ENCODE peak calls at places on chromosomes 16 and 17, in seven cellular contexts. L is adipocyte; A is coronary artery; P is CD8-positive, alpha-beta memory T cell; X is type B pancreatic cell; D is kidney; S is NCI-H774. R is an unnamed sample.

GRCh38 chr17:83079340-83079747 is at the start of gene METRNL:
- DNase-seq in L (peak; percentile 90), X (no peak), S (peak; percentile 26), D (peak; percentile 95), P (peak; percentile 57), A (no peak), R (no peak)

GRCh38 chr16:50599494-50599893 is 51.3 kb downstream of the NKD1 start:
- DNase-seq in X (no peak), P (no peak), D (no peak), L (no peak), A (no peak), S (no peak), R (no peak)

GRCh38 chr17:67315865-67316264 is 50.5 kb downstream of the PSMD12 start:
- DNase-seq in D (no peak), A (no peak), X (no peak), S (no peak), P (no peak), L (no peak), R (no peak)

GRCh38 chr16:22641030-22641671 is 130.5 kb downstream of the NPIPB5 start:
- DNase-seq in X (no peak), L (peak; percentile 42), D (no peak), A (peak; percentile 19), P (no peak), S (no peak), R (no peak)

GRCh38 chr17:72702136-72702735 is 390.3 kb downstream of the SLC39A11 start:
- DNase-seq in L (no peak), D (no peak), A (no peak), S (no peak), X (no peak), P (no peak), R (no peak)

GRCh38 chr17:2302740-2303277 is 776 bp downstream of the SMG6 start:
- DNase-seq in S (no peak), X (no peak), P (no peak), D (no peak), A (no peak), L (no peak), R (no peak)

GRCh38 chr17:75270218-75270965 is 639 bp downstream of the MIF4GD start:
- DNase-seq in D (peak; percentile 88), X (peak; percentile 75), P (peak; percentile 27), L (peak; percentile 86), A (peak; percentile 88), S (peak; percentile 36), R (no peak)

GRCh38 chr17:65078441-65079160 is 22.1 kb upstream of the GNA13 start:
- DNase-seq in S (no peak), P (no peak), X (no peak), D (no peak), A (no peak), L (peak; percentile 52), R (no peak)

GRCh38 chr17:4796550-4796915 is 569 bp downstream of the PSMB6 start:
- DNase-seq in X (no peak), A (no peak), S (no peak), P (no peak), D (no peak), L (peak; percentile 76), R (peak; percentile 29)

GRCh38 chr17:80730739-80731138 is 186.1 kb downstream of the RPTOR start:
- DNase-seq in S (no peak), D (no peak), L (no peak), A (no peak), P (no peak), X (no peak), R (no peak)

GRCh38 chr17:81519284-81520020 is 6.9 kb upstream of the ACTG1 start:
- DNase-seq in L (peak; percentile 36), D (peak; percentile 94), S (peak; percentile 75), X (no peak), A (no peak), P (peak; percentile 63), R (no peak)

GRCh38 chr16:8714143-8714542 is 39.7 kb downstream of the ABAT start:
- DNase-seq in D (no peak), L (no peak), S (no peak), X (no peak), P (no peak), A (no peak), R (no peak)

GRCh38 chr16:28283173-28283572 is 9.2 kb upstream of the SBK1 start:
- DNase-seq in S (no peak), P (no peak), A (no peak), X (no peak), L (no peak), D (no peak), R (no peak)

GRCh38 chr16:81445143-81445922 is 725 bp downstream of the CMIP start:
- DNase-seq in L (peak; percentile 67), A (no peak), X (no peak), S (no peak), D (peak; percentile 87), P (peak; percentile 17), R (no peak)

GRCh38 chr17:58052951-58053715 is 30.1 kb upstream of the DYNLL2 start:
- DNase-seq in L (no peak), P (no peak), S (no peak), A (no peak), D (no peak), X (no peak), R (no peak)

GRCh38 chr17:28675980-28676379 is 14.0 kb downstream of the SUPT6H start:
- DNase-seq in D (no peak), L (no peak), P (no peak), A (no peak), X (no peak), S (no peak), R (no peak)

GRCh38 chr16:28494141-28494851 is at the start of gene APOBR:
- DNase-seq in P (peak; percentile 78), A (no peak), X (no peak), D (peak; percentile 74), L (no peak), S (no peak), R (no peak)

GRCh38 chr17:58307468-58308172 is 21.0 kb downstream of the TSPOAP1 start:
- DNase-seq in P (no peak), D (no peak), X (peak; percentile 66), A (no peak), S (no peak), L (no peak), R (no peak)

GRCh38 chr17:48830840-48831548 is at the start of gene CALCOCO2:
- DNase-seq in D (peak; percentile 98), X (peak; percentile 86), S (peak; percentile 96), A (peak; percentile 97), L (peak; percentile 98), P (peak; percentile 83), R (peak; percentile 72)

GRCh38 chr16:84922351-84923135 is 88.8 kb downstream of the ZDHHC7 start:
- DNase-seq in S (peak; percentile 43), X (no peak), P (no peak), A (no peak), D (peak; percentile 93), L (no peak), R (no peak)

GRCh38 chr17:36934144-36934758 is 3.0 kb upstream of the LHX1 start:
- DNase-seq in A (peak; percentile 62), P (no peak), X (no peak), S (no peak), L (no peak), D (no peak), R (no peak)